ENCODE peak calls at places on chromosomes 4 and X, in ten cellular contexts. F is effector memory CD4-positive, alpha-beta T cell; S is amniotic epithelial cell; N is stimulated activated CD4-positive, alpha-beta T cell treated with anti-CD3 and anti-CD28 coated beads, TNF-alpha, amount 100 ng/mL, for 4 hours; L is cortex of kidney; K is HCEC 1CT; D is NCI-H226; G is testis; U is head of caudate nucleus; M is stromal cell of bone marrow. I is an unnamed sample.

GRCh38 chr4:4865705-4866123 is 6.2 kb downstream of the MSX1 start:
- DNase-seq in F (no peak), S (no peak), N (no peak), L (no peak), K (no peak), D (no peak), G (no peak), U (no peak), M (no peak), I (no peak)

GRCh38 chr4:156347412-156348075 is 393.9 kb upstream of the CTSO start:
- DNase-seq in F (no peak), S (peak; percentile 54), N (no peak), L (no peak), K (peak; percentile 71), D (peak; percentile 67), G (no peak), U (no peak), M (no peak), I (peak; percentile 14)

GRCh38 chr4:119299221-119300071 is 22.5 kb downstream of the FABP2 start:
- DNase-seq in F (no peak), S (peak; percentile 32), N (no peak), L (no peak), K (peak; percentile 6), D (no peak), G (no peak), U (no peak), M (no peak), I (peak; percentile 31)

GRCh38 chr4:151035321-151035720 is 20.2 kb upstream of the LRBA start:
- DNase-seq in F (no peak), S (no peak), N (no peak), L (no peak), K (no peak), D (no peak), G (no peak), U (no peak), M (no peak), I (peak; percentile 22)

GRCh38 chr4:158255727-158256324 is 45.5 kb downstream of the TMEM144 start:
- DNase-seq in F (no peak), S (peak; percentile 53), N (no peak), L (no peak), K (peak; percentile 37), D (no peak), G (no peak), U (no peak), M (peak; percentile 44), I (peak; percentile 64)

GRCh38 chr4:153110739-153111138 is 93.5 kb upstream of the TRIM2 start:
- DNase-seq in F (no peak), S (no peak), N (no peak), L (no peak), K (no peak), D (no peak), G (no peak), U (no peak), M (no peak), I (no peak)

GRCh38 chrX:34631826-34632225 is 25.3 kb downstream of the TMEM47 start:
- DNase-seq in F (no peak), S (peak; percentile 1), N (no peak), L (no peak), K (no peak), D (no peak), G (no peak), U (no peak), M (no peak), I (peak; percentile 17)

GRCh38 chrX:139804482-139804881 is 96.5 kb upstream of the MCF2 start:
- DNase-seq in F (no peak), S (peak; percentile 57), N (no peak), L (no peak), K (no peak), D (peak; percentile 24), G (no peak), U (no peak), M (no peak), I (no peak)

GRCh38 chr4:180805101-180805500 is 1438.1 kb upstream of the TENM3 start:
- DNase-seq in F (no peak), S (no peak), N (no peak), L (no peak), K (no peak), D (no peak), G (no peak), U (no peak), M (no peak), I (no peak)

GRCh38 chrX:153970398-153971123 is 1.1 kb downstream of the HCFC1 start:
- DNase-seq in F (peak; percentile 39), S (peak; percentile 79), N (no peak), L (no peak), K (peak; percentile 50), D (peak; percentile 15), G (peak; percentile 42), U (peak; percentile 50), M (peak; percentile 52), I (peak; percentile 68)

I was measured in hepatocyte.